ENCODE peak calls at places on chromosomes 1 and 21, in seven cellular contexts. B, V, X, E, D, W and L are unnamed samples. For H3K4me1 and H3K9me3, the result is how much of the 10 kb centered on the place peaks cover.

GRCh38 chr1:29156543-29157268 is 25.0 kb downstream of the SRSF4 start:
- DNase-seq in B (no peak), V (no peak), X (no peak), E (no peak), D (peak), W (no peak), L (peak)

GRCh38 chr1:107862064-107862463 is 102.9 kb downstream of the VAV3 start:
- DNase-seq in B (no peak), V (no peak), X (no peak), E (no peak), D (no peak), W (no peak), L (no peak)

GRCh38 chr21:41755934-41756773 is 10.7 kb downstream of the RIPK4 start:
- DNase-seq in B (no peak), V (no peak), X (no peak), E (no peak), D (no peak), W (no peak), L (no peak)

GRCh38 chr1:239814306-239814881 is 277.3 kb upstream of the FMN2 start:
- DNase-seq in B (no peak), V (no peak), X (peak), E (no peak), D (peak), W (no peak), L (no peak)

GRCh38 chr1:9345922-9346321 is 53.2 kb downstream of the SPSB1 start:
- DNase-seq in B (no peak), V (no peak), X (no peak), E (peak), D (no peak), W (no peak), L (no peak)

GRCh38 chr1:10509823-10510509 is 35.2 kb downstream of the PEX14 start:
- DNase-seq in B (no peak), V (no peak), X (no peak), E (no peak), D (no peak), W (no peak), L (no peak)

GRCh38 chr1:243407284-243408018 is 151.6 kb downstream of the SDCCAG8 start:
- DNase-seq in B (no peak), V (no peak), X (no peak), E (no peak), D (peak), W (no peak), L (no peak)

GRCh38 chr1:212186427-212187207 is 98.6 kb upstream of the PPP2R5A start:
- DNase-seq in B (no peak), V (no peak), X (no peak), E (no peak), D (no peak), W (no peak), L (no peak)

GRCh38 chr1:216183427-216183826 is 239.8 kb downstream of the USH2A start:
- DNase-seq in B (no peak), V (no peak), X (no peak), E (no peak), D (peak), W (no peak), L (peak)

GRCh38 chr1:18816808-18817207 is 42.7 kb downstream of the TAS1R2 start:
- DNase-seq in B (no peak), V (no peak), X (no peak), E (no peak), D (no peak), W (no peak), L (no peak)

GRCh38 chr1:118948796-118949195 is 39.3 kb downstream of the TBX15 start:
- DNase-seq in B (no peak), V (no peak), X (no peak), E (no peak), D (no peak), W (no peak), L (no peak)

GRCh38 chr21:40177979-40178378 is 310.7 kb downstream of the PCP4 start:
- DNase-seq in B (no peak), V (no peak), X (no peak), E (no peak), D (no peak), W (no peak), L (no peak)

GRCh38 chr21:31222142-31222541 is 121.9 kb downstream of the TIAM1 start:
- DNase-seq in B (no peak), V (no peak), X (no peak), E (no peak), D (peak), W (no peak), L (peak)

GRCh38 chr1:177937931-177938330 is 31.9 kb downstream of the SEC16B start:
- DNase-seq in B (no peak), V (no peak), X (no peak), E (no peak), D (peak), W (no peak), L (no peak)

GRCh38 chr1:31785020-31785946 is 21.1 kb upstream of the ADGRB2 start:
- DNase-seq in B (no peak), V (peak), X (no peak), E (no peak), D (no peak), W (no peak), L (no peak)

GRCh38 chr21:38476385-38476784 is 21.9 kb downstream of the ERG start:
- DNase-seq in B (peak), V (no peak), X (no peak), E (no peak), D (no peak), W (no peak), L (no peak)

GRCh38 chr1:172581779-172582178 is 48.8 kb downstream of the SUCO start:
- DNase-seq in B (no peak), V (no peak), X (no peak), E (no peak), D (peak), W (no peak), L (no peak)

GRCh38 chr1:86155807-86156561 is 588 bp downstream of the COL24A1 start:
- DNase-seq in B (peak), V (peak), X (no peak), E (no peak), D (peak), W (no peak), L (no peak)

GRCh38 chr1:115323366-115324004 is 14.6 kb downstream of the NGF start:
- DNase-seq in B (no peak), V (no peak), X (peak), E (no peak), D (peak), W (no peak), L (no peak)

GRCh38 chr1:100222428-100222827 is 27.2 kb downstream of the DBT start:
- DNase-seq in B (no peak), V (no peak), X (no peak), E (no peak), D (no peak), W (no peak), L (no peak)

GRCh38 chr21:31366825-31367224 is 22.8 kb upstream of the TIAM1 start:
- DNase-seq in B (no peak), V (no peak), X (peak), E (peak), D (peak), W (no peak), L (no peak)

GRCh38 chr1:26362331-26362730 is 8.4 kb upstream of the CRYBG2 start:
- DNase-seq in B (no peak), V (no peak), X (no peak), E (no peak), D (no peak), W (no peak), L (no peak)

GRCh38 chr1:24308365-24309015 is 10.7 kb upstream of the GRHL3 start:
- DNase-seq in B (no peak), V (no peak), X (peak), E (no peak), D (no peak), W (no peak), L (no peak)

GRCh38 chr1:231684333-231685244 is 58.0 kb downstream of the DISC1 start:
- DNase-seq in B (no peak), V (no peak), X (no peak), E (peak), D (peak), W (no peak), L (no peak)

GRCh38 chr1:221708987-221709386 is 32.9 kb downstream of the DUSP10 start:
- DNase-seq in B (peak), V (no peak), X (peak), E (no peak), D (peak), W (peak), L (no peak)

DNA sequence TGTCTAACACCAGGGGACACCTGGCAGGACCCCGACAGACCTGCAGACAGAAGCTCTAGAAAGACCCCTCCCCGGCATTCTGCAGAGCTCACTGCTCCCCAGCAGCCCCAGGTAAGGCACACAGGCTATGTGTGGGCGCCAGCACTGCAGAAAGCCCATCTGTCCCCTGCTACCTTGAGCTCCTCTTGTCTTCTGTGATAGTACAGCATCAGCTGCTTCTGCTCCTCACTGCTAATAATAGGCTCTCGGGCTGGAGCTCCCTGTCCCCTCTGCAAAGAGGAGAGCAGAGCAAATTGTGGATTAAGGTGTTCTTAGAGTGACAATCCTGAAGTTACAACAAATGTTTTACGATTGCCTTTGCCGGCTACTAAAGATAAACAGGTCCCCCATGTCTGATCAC is 10.1 kb downstream of the CFAP298 start:
- DNase-seq in B (no peak), V (no peak), X (no peak), E (no peak), D (no peak), W (no peak), L (no peak)
- H3K4me1 ChIP-seq in B (under half), V (under half), X (under half), E (under half), D (under half), W (under half), L (under half)

GRCh38 chr21:44739316-44739715 is 27.9 kb upstream of the TSPEAR start:
- DNase-seq in B (no peak), V (no peak), X (no peak), E (no peak), D (no peak), W (no peak), L (no peak)
- H3K9me3 ChIP-seq in B (under half), V (under half), X (under half), E (under half), D (under half), W (under half), L (under half)

DNA sequence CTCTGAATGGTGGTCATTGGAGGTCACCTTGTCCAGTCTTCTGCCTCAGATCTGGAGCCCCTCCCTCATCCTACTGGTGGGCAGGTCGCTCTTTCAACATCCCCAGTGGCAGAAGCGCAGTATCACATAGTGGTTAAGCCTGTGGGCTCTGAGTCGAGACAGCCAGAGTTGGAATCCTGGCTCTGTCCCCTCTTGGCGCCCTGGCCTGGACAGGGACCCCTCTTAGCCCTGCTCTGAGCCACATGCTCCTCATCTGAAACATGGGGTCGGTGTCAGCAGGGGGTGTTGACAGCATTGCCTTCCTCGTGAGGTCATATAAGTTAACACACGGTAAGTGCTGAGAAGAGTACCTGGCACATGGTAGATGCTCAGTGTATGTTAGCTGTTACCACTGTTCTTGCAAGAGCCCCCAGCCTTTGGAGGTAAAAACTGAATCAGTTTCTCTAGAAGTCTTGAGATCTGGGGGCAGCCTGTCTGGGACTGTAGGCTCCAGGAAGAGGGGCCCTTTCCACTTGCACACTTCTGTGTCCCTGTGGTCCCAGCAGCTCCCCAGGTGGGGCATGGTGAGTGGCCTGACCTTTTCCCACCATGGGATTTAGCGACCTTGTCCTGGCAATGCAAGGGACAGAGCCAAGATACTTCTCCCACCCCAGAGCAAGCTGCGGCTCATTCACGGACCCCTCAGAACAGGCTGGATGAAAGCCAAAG is 6.4 kb downstream of the ZC3H12A start:
- DNase-seq in B (no peak), V (no peak), X (no peak), E (no peak), D (no peak), W (no peak), L (no peak)
- H3K4me1 ChIP-seq in B (half or more), V (half or more), X (half or more), E (under half), D (under half), W (under half), L (under half)

GRCh38 chr1:200960236-200960947 is 63.1 kb downstream of the KIF21B start:
- DNase-seq in B (no peak), V (no peak), X (no peak), E (no peak), D (no peak), W (no peak), L (no peak)
- H3K9me3 ChIP-seq in B (under half), V (under half), X (under half), E (under half), D (under half), W (under half), L (under half)

GRCh38 chr1:21763694-21764419 is 19.1 kb downstream of the USP48 start:
- DNase-seq in B (no peak), V (no peak), X (no peak), E (no peak), D (no peak), W (no peak), L (no peak)

GRCh38 chr1:21762022-21762404 is 20.9 kb downstream of the USP48 start:
- DNase-seq in B (no peak), V (no peak), X (no peak), E (no peak), D (no peak), W (no peak), L (no peak)

GRCh38 chr1:21764615-21765423 is 18.1 kb downstream of the USP48 start:
- DNase-seq in B (peak), V (no peak), X (peak), E (peak), D (peak), W (no peak), L (peak)

GRCh38 chr1:21763236-21763635 is 19.7 kb downstream of the USP48 start:
- DNase-seq in B (no peak), V (no peak), X (no peak), E (no peak), D (no peak), W (no peak), L (peak)

DNA sequence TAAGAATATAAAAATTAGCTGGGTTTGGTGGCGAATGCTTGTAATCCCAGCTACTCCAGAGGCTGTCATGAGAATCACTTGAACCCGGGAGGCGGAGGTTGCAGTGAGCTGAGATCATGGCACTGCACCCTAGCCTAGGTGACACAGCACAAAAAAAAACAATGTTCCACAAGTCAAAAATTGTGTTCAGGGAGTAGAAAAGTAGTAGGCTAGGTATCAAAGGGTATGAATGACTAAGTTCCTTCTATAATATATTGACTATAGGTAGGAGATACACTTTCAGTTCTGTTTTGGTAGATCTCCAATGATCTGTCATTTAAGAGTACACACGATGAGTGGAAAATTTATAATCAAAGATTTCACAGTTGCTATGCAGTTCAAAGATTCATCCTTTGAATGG is 16.7 kb downstream of the USP48 start:
- DNase-seq in B (no peak), V (no peak), X (no peak), E (no peak), D (no peak), W (no peak), L (no peak)
- H3K4me1 ChIP-seq in B (half or more), V (half or more), X (under half), E (under half), D (under half), W (under half), L (under half)

DNA sequence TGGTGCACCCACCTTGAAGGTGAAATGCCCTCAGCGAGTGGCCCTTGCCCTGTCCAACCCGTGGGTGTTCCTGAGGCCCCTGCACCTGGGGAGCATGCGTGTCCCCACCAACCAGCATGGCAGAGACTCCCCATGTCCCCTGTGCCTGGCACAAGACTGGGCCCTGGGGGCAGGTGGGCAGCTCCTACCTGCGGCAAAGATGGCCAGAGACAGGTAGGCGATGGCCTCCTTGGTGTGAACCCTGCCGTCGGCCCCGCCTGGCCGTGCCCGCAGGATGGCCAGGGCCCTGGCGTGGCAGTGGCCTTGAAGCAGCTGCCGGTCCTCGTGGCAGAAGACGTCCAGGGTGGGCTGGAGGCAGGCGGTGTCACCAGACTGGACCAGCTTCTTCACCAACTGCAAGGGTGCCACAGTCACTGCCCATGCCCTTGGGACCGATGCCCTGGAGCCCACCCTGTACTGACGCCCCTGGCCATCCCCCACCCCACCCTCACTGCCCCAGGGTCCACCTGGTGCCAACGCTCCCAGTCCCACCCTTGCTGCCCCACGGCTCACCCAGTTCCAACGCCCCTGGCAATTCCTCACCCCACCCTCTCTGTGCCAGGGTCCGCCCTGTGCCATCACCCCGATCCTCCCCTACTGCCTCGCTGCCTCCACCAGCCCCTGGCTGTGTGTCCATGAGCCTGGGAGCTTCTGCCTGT is 15.7 kb downstream of the TTC34 start:
- DNase-seq in B (peak), V (peak), X (no peak), E (no peak), D (no peak), W (no peak), L (peak)
- H3K9me3 ChIP-seq in B (under half), V (under half), X (under half), E (under half), D (half or more), W (under half), L (under half)

DNA sequence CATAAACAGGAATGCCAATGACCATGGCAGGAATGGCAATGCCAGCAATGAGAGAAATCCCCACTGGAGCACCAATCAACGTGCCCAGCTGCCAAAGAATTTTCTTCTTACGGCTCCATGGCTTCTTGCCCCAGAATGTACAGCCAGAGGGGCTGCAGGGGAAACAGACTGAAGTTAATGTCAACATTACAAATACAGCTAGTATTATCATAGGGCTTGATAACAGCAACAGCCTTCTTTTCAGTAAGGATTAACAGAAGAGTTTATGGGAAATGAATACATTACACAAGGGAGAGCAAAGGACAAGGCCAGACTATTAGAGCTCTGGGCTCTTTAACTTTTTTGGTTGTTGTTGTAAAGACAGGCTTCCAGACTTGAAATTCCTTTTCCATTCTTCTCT is 18.2 kb downstream of the RNF19B start:
- DNase-seq in B (no peak), V (no peak), X (no peak), E (no peak), D (no peak), W (no peak), L (peak)
- H3K4me1 ChIP-seq in B (under half), V (under half), X (under half), E (under half), D (under half), W (under half), L (under half)

GRCh38 chr1:163537809-163538208 is 216.1 kb downstream of the NUF2 start:
- DNase-seq in B (no peak), V (no peak), X (no peak), E (no peak), D (no peak), W (no peak), L (no peak)
- H3K9me3 ChIP-seq in B (under half), V (under half), X (under half), E (under half), D (under half), W (under half), L (under half)

GRCh38 chr1:11786168-11786567 is 19.6 kb downstream of the MTHFR start:
- DNase-seq in B (no peak), V (no peak), X (no peak), E (no peak), D (no peak), W (no peak), L (no peak)

GRCh38 chr1:11787251-11787803 is 18.4 kb downstream of the MTHFR start:
- DNase-seq in B (peak), V (peak), X (peak), E (no peak), D (peak), W (no peak), L (peak)

GRCh38 chr1:11788549-11789053 is 17.2 kb downstream of the MTHFR start:
- DNase-seq in B (no peak), V (peak), X (no peak), E (no peak), D (no peak), W (no peak), L (no peak)

GRCh38 chr1:11789126-11790067 is 16.4 kb downstream of the MTHFR start:
- DNase-seq in B (no peak), V (no peak), X (no peak), E (no peak), D (no peak), W (no peak), L (no peak)

GRCh38 chr1:11787804-11788436 is 17.8 kb downstream of the MTHFR start:
- DNase-seq in B (no peak), V (no peak), X (no peak), E (no peak), D (no peak), W (no peak), L (no peak)
- H3K4me1 ChIP-seq in B (half or more), V (half or more), X (under half), E (under half), D (under half), W (under half), L (under half)

DNA sequence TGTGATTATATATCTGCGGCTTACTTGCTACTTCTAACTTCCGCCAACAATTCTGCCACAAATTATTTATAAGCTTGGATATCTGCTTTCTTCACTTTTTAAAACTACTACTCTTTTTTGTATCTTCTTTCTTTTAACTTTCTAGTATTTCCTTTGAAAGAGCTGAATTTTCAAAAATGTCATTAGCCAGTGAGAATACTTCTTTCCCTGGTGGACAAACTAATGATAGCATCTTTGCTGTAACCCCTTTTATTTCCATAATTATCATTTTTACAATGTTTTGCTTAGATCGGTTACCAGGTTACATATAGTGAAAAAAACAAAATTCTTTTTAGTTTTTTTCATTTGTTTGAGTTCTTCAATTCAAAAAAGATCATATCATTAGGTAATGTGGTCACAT is 355.9 kb upstream of the ADGRL4 start:
- DNase-seq in B (no peak), V (no peak), X (no peak), E (no peak), D (no peak), W (no peak), L (no peak)
- H3K9me3 ChIP-seq in B (under half), V (under half), X (under half), E (under half), D (under half), W (under half), L (under half)